ENCODE peak calls at places on chromosomes 5 and 9, in seven cellular contexts. One of them, this sample, is unnamed.

GRCh38 chr9:26413625-26414024 is 479.0 kb downstream of the CAAP1 start:
- DNase-seq in K562: no peak
- DNase-seq in kidney: no peak
- DNase-seq in stomach: no peak
- DNase-seq in substantia nigra: no peak
- DNase-seq in mesendoderm: no peak
- DNase-seq in MM.1S: no peak
- DNase-seq in this sample: no peak

GRCh38 chr9:130701059-130702022 is 7.8 kb downstream of the EXOSC2 start:
- DNase-seq in mesendoderm: peak
- DNase-seq in MM.1S: peak
- DNase-seq in substantia nigra: peak
- DNase-seq in K562: peak
- DNase-seq in stomach: peak
- DNase-seq in kidney: peak
- DNase-seq in this sample: peak

GRCh38 chr9:129761901-129762359 is 9.1 kb upstream of the PTGES start:
- DNase-seq in kidney: no peak
- DNase-seq in substantia nigra: no peak
- DNase-seq in mesendoderm: peak
- DNase-seq in stomach: no peak
- DNase-seq in K562: no peak
- DNase-seq in MM.1S: no peak
- DNase-seq in this sample: no peak

GRCh38 chr5:1486271-1486670 is 37.5 kb downstream of the LPCAT1 start:
- DNase-seq in substantia nigra: no peak
- DNase-seq in K562: no peak
- DNase-seq in stomach: no peak
- DNase-seq in mesendoderm: no peak
- DNase-seq in kidney: no peak
- DNase-seq in MM.1S: no peak
- DNase-seq in this sample: no peak

GRCh38 chr9:22813520-22813919 is 366.9 kb downstream of the DMRTA1 start:
- DNase-seq in K562: no peak
- DNase-seq in kidney: no peak
- DNase-seq in mesendoderm: peak
- DNase-seq in substantia nigra: no peak
- DNase-seq in MM.1S: peak
- DNase-seq in stomach: no peak
- DNase-seq in this sample: no peak

GRCh38 chr5:152297866-152298265 is 107.2 kb downstream of the NMUR2 start:
- DNase-seq in mesendoderm: no peak
- DNase-seq in substantia nigra: no peak
- DNase-seq in stomach: no peak
- DNase-seq in MM.1S: no peak
- DNase-seq in K562: no peak
- DNase-seq in kidney: no peak
- DNase-seq in this sample: no peak

GRCh38 chr9:91954841-91955471 is 4.9 kb upstream of the ROR2 start:
- DNase-seq in mesendoderm: peak
- DNase-seq in K562: peak
- DNase-seq in kidney: no peak
- DNase-seq in MM.1S: peak
- DNase-seq in substantia nigra: no peak
- DNase-seq in stomach: peak
- DNase-seq in this sample: no peak

GRCh38 chr9:8115570-8115969 is 316.0 kb upstream of the DMAC1 start:
- DNase-seq in kidney: no peak
- DNase-seq in MM.1S: no peak
- DNase-seq in mesendoderm: no peak
- DNase-seq in substantia nigra: no peak
- DNase-seq in K562: no peak
- DNase-seq in stomach: no peak
- DNase-seq in this sample: no peak

GRCh38 chr5:72467987-72468386 is 39.2 kb downstream of the ZNF366 start:
- DNase-seq in K562: no peak
- DNase-seq in kidney: no peak
- DNase-seq in MM.1S: no peak
- DNase-seq in mesendoderm: no peak
- DNase-seq in stomach: no peak
- DNase-seq in substantia nigra: no peak
- DNase-seq in this sample: no peak

GRCh38 chr5:168917947-168918600 is 338.9 kb upstream of the PANK3 start:
- DNase-seq in mesendoderm: no peak
- DNase-seq in kidney: no peak
- DNase-seq in stomach: no peak
- DNase-seq in substantia nigra: no peak
- DNase-seq in K562: no peak
- DNase-seq in MM.1S: no peak
- DNase-seq in this sample: no peak

GRCh38 chr5:115469904-115470516 is 74.6 kb downstream of the FEM1C start:
- DNase-seq in kidney: no peak
- DNase-seq in stomach: no peak
- DNase-seq in mesendoderm: no peak
- DNase-seq in substantia nigra: no peak
- DNase-seq in MM.1S: no peak
- DNase-seq in K562: no peak
- DNase-seq in this sample: no peak
- H3K27ac ChIP-seq in kidney: no peak
- H3K27ac ChIP-seq in stomach: no peak
- H3K27ac ChIP-seq in mesendoderm: no peak
- H3K27ac ChIP-seq in substantia nigra: no peak
- H3K27ac ChIP-seq in MM.1S: no peak
- H3K27ac ChIP-seq in K562: no peak
- H3K27ac ChIP-seq in this sample: no peak

GRCh38 chr9:36046923-36047322 is 10.2 kb downstream of the RECK start:
- DNase-seq in K562: no peak
- DNase-seq in MM.1S: no peak
- DNase-seq in substantia nigra: no peak
- DNase-seq in stomach: no peak
- DNase-seq in mesendoderm: no peak
- DNase-seq in kidney: no peak
- DNase-seq in this sample: no peak
- H3K27ac ChIP-seq in K562: no peak
- H3K27ac ChIP-seq in MM.1S: no peak
- H3K27ac ChIP-seq in substantia nigra: no peak
- H3K27ac ChIP-seq in stomach: no peak
- H3K27ac ChIP-seq in mesendoderm: no peak
- H3K27ac ChIP-seq in kidney: no peak
- H3K27ac ChIP-seq in this sample: no peak

GRCh38 chr5:87390075-87390474 is 22.7 kb downstream of the CCNH start:
- DNase-seq in K562: no peak
- DNase-seq in MM.1S: peak
- DNase-seq in stomach: no peak
- DNase-seq in kidney: no peak
- DNase-seq in mesendoderm: peak
- DNase-seq in substantia nigra: no peak
- DNase-seq in this sample: no peak
- H3K27ac ChIP-seq in K562: no peak
- H3K27ac ChIP-seq in MM.1S: peak
- H3K27ac ChIP-seq in stomach: no peak
- H3K27ac ChIP-seq in kidney: no peak
- H3K27ac ChIP-seq in mesendoderm: no peak
- H3K27ac ChIP-seq in substantia nigra: no peak
- H3K27ac ChIP-seq in this sample: no peak

DNA sequence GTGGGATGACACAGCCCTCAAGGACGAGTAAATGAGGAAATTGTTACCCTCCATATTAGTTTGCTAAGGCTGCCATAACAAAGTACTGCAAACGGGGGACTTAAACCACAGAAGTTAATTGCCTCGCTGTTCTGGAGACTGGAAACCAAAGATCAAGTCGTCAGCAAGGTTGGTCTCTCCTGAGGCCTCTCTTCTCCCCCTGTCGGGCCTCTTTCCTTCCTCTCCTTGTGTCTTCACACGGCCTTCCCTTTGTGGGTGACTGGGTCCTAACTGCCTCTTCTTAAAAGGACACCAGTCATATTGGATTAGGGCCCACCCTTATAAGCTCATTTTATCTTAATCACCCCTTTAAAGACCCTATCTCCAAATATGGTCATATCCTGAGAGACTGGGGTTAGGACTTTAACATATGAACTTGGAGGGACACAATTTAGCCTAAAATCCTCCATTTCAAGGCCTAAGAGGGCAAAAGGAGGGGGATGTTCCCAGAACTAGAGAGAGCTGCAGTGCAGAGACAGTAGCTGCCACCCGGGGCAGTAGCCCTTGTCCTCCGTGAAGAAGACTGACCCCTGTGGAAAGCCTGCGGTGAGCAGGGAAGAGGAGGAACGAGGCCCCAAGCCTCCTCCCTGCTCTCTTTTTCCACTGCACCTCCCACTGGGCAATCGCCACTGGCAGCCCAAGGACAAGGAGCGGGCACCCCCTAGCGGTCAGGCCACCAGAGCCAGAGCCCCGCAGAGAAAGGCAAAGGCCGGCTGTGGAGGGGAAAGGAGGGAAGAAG is 35.0 kb downstream of the CFAP90 start:
- DNase-seq in stomach: peak
- DNase-seq in kidney: peak
- DNase-seq in mesendoderm: peak
- DNase-seq in substantia nigra: peak
- DNase-seq in MM.1S: peak
- DNase-seq in K562: peak
- DNase-seq in this sample: peak
- H3K27ac ChIP-seq in stomach: no peak
- H3K27ac ChIP-seq in kidney: no peak
- H3K27ac ChIP-seq in mesendoderm: no peak
- H3K27ac ChIP-seq in substantia nigra: no peak
- H3K27ac ChIP-seq in MM.1S: no peak
- H3K27ac ChIP-seq in K562: no peak
- H3K27ac ChIP-seq in this sample: no peak

This sample was measured in lung.